ENCODE peak calls at places on chromosomes 1 and 21, in five cellular contexts. I is right atrium auricular region, F is Caco-2, B is cardiac muscle cell, Q is lower lobe of right lung. E is an unnamed sample. For H3K9me3 and H3K27me3, the result is how much of the 10 kb centered on the place peaks cover.

GRCh38 chr1:205271277-205271676 is 43.5 kb downstream of the TMCC2 start:
- DNase-seq in I (no peak), F (no peak), B (no peak), Q (no peak), E (peak)

GRCh38 chr1:24236170-24237045 is 49.3 kb upstream of the IFNLR1 start:
- DNase-seq in I (no peak), F (no peak), B (no peak), Q (no peak), E (peak)

GRCh38 chr1:2540816-2541492 is 10.9 kb upstream of the HES5 start:
- DNase-seq in I (no peak), F (no peak), B (peak), Q (no peak), E (no peak)

GRCh38 chr1:234645964-234646363 is 36.0 kb upstream of the IRF2BP2 start:
- DNase-seq in I (no peak), F (no peak), B (no peak), Q (no peak), E (no peak)

GRCh38 chr1:59163268-59164092 is 133.4 kb upstream of the FGGY start:
- DNase-seq in I (no peak), F (no peak), B (no peak), Q (no peak), E (peak)

GRCh38 chr1:29711582-29712274 is 475.4 kb downstream of the PTPRU start:
- DNase-seq in I (no peak), F (no peak), B (no peak), Q (no peak), E (peak)

GRCh38 chr1:74629283-74629682 is 44.3 kb downstream of the ERICH3 start:
- DNase-seq in I (no peak), F (no peak), B (no peak), Q (no peak), E (no peak)

GRCh38 chr1:59557549-59557885 is 257.2 kb upstream of the HOOK1 start:
- DNase-seq in I (no peak), F (no peak), B (no peak), Q (no peak), E (no peak)

GRCh38 chr21:16040601-16041000 is 310.8 kb downstream of the USP25 start:
- DNase-seq in I (no peak), F (no peak), B (no peak), Q (no peak), E (peak)

GRCh38 chr1:67889940-67890567 is 56.8 kb upstream of the GNG12 start:
- DNase-seq in I (no peak), F (no peak), B (no peak), Q (no peak), E (peak)

GRCh38 chr1:21022279-21023040 is 154.2 kb downstream of the EIF4G3 start:
- DNase-seq in I (peak), F (peak), B (peak), Q (no peak), E (peak)

GRCh38 chr21:30336596-30336995 is 898 bp downstream of the KRTAP27-1 start:
- DNase-seq in I (no peak), F (no peak), B (no peak), Q (no peak), E (no peak)

GRCh38 chr1:236833593-236833992 is 38.5 kb downstream of the MTR start:
- DNase-seq in I (no peak), F (peak), B (no peak), Q (no peak), E (no peak)

GRCh38 chr1:65395887-65396612 is 24.4 kb upstream of the LEPR start:
- DNase-seq in I (no peak), F (no peak), B (no peak), Q (no peak), E (peak)

GRCh38 chr1:27405074-27405473 is 12.7 kb downstream of the GPR3 start:
- DNase-seq in I (no peak), F (no peak), B (peak), Q (no peak), E (no peak)

GRCh38 chr1:23453455-23454000 is 29.0 kb upstream of the TCEA3 start:
- DNase-seq in I (no peak), F (no peak), B (no peak), Q (no peak), E (no peak)

GRCh38 chr1:44361478-44361877 is 6.4 kb upstream of the ERI3 start:
- DNase-seq in I (no peak), F (peak), B (peak), Q (no peak), E (no peak)

GRCh38 chr1:25442178-25442577 is 11.5 kb downstream of the MACO1 start:
- DNase-seq in I (no peak), F (no peak), B (no peak), Q (no peak), E (no peak)

GRCh38 chr1:99727575-99728190 is 38.8 kb downstream of the FRRS1 start:
- DNase-seq in I (no peak), F (no peak), B (no peak), Q (no peak), E (peak)

GRCh38 chr1:169163059-169163458 is 56.6 kb downstream of the ATP1B1 start:
- DNase-seq in I (no peak), F (no peak), B (no peak), Q (no peak), E (peak)

GRCh38 chr1:24414884-24415333 is 693 bp upstream of the NIPAL3 start:
- DNase-seq in I (no peak), F (no peak), B (no peak), Q (no peak), E (no peak)

GRCh38 chr21:33256019-33256418 is 10.1 kb upstream of the IL10RB start:
- DNase-seq in I (no peak), F (no peak), B (no peak), Q (no peak), E (no peak)

GRCh38 chr1:202625416-202626360 is 84.6 kb downstream of the SYT2 start:
- DNase-seq in I (peak), F (peak), B (peak), Q (peak), E (peak)

GRCh38 chr1:155277896-155278688 is 829 bp downstream of the HCN3 start:
- DNase-seq in I (no peak), F (peak), B (peak), Q (peak), E (peak)

GRCh38 chr21:45411810-45412206 is 6.8 kb downstream of the COL18A1 start:
- DNase-seq in I (no peak), F (no peak), B (no peak), Q (no peak), E (no peak)

GRCh38 chr21:43859747-43860214 is 5.2 kb upstream of the AGPAT3 start:
- DNase-seq in I (no peak), F (no peak), B (no peak), Q (no peak), E (no peak)

GRCh38 chr1:86156571-86157455 is at the start of gene COL24A1:
- DNase-seq in I (peak), F (no peak), B (peak), Q (peak), E (no peak)

GRCh38 chr1:116906812-116907211 is 2.9 kb upstream of the PTGFRN start:
- DNase-seq in I (no peak), F (no peak), B (no peak), Q (no peak), E (no peak)

GRCh38 chr1:53512807-53513755 is 53.9 kb downstream of the DMRTB1 start:
- DNase-seq in I (no peak), F (no peak), B (no peak), Q (no peak), E (no peak)

GRCh38 chr1:232447125-232447524 is 182.8 kb downstream of the SIPA1L2 start:
- DNase-seq in I (no peak), F (no peak), B (no peak), Q (no peak), E (no peak)

GRCh38 chr1:186577201-186577600 is 103.0 kb downstream of the PTGS2 start:
- DNase-seq in I (no peak), F (no peak), B (no peak), Q (no peak), E (no peak)

GRCh38 chr1:179969962-179970361 is 15.4 kb downstream of the CEP350 start:
- DNase-seq in I (no peak), F (no peak), B (no peak), Q (no peak), E (no peak)

DNA sequence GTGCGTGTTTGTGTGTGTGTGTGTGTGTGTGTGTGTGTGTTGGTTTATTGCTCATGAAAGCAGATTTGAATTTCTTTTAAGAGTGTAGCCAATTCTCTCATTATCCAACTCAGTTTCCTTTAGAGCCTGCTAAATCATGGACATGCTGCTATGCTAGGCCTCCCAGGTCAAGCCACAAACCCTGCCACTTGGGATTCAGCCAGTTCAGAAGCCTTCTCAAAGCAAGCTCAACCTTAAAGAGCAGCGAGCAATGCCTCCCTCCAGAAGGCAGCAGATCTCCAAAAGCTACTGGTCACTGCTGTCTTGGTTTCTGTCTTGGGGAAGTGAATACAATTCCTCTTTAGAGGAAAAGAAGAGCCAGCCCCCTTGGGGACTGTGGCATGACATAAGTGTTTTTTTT is 624.7 kb downstream of the AJAP1 start:
- DNase-seq in I (no peak), F (no peak), B (no peak), Q (no peak), E (no peak)
- H3K9me3 ChIP-seq in I (under half), F (under half), B (under half), Q (under half), E (under half)

GRCh38 chr1:161238039-161238473 is at the start of gene NR1I3:
- DNase-seq in I (no peak), F (no peak), B (no peak), Q (no peak), E (no peak)

GRCh38 chr1:161244888-161245287 is 6.9 kb upstream of the NR1I3 start:
- DNase-seq in I (no peak), F (no peak), B (no peak), Q (no peak), E (no peak)

GRCh38 chr1:161241682-161242081 is 3.7 kb upstream of the NR1I3 start:
- DNase-seq in I (no peak), F (no peak), B (no peak), Q (no peak), E (no peak)

GRCh38 chr1:161242313-161242712 is 4.3 kb upstream of the NR1I3 start:
- DNase-seq in I (no peak), F (no peak), B (no peak), Q (no peak), E (no peak)
- H3K4me3 ChIP-seq in I (no peak), F (no peak), B (no peak), Q (no peak), E (no peak)

GRCh38 chr1:78143152-78143551 is 97.4 kb downstream of the GIPC2 start:
- DNase-seq in I (no peak), F (no peak), B (no peak), Q (no peak), E (no peak)
- H3K27me3 ChIP-seq in I (under half), F (under half), B (under half), Q (under half), E (under half)

GRCh38 chr1:167322483-167322882 is 101.8 kb downstream of the POU2F1 start:
- DNase-seq in I (no peak), F (no peak), B (no peak), Q (no peak), E (no peak)
- H3K9me3 ChIP-seq in I (half or more), F (under half), B (under half), Q (half or more), E (under half)

GRCh38 chr1:227766653-227767277 is 31.5 kb downstream of the SNAP47 start:
- DNase-seq in I (no peak), F (no peak), B (no peak), Q (no peak), E (no peak)
- H3K4me3 ChIP-seq in I (no peak), F (no peak), B (no peak), Q (no peak), E (no peak)

GRCh38 chr1:114208106-114208505 is 54.4 kb upstream of the SYT6 start:
- DNase-seq in I (no peak), F (no peak), B (no peak), Q (no peak), E (no peak)
- H3K27me3 ChIP-seq in I (under half), F (under half), B (under half), Q (under half), E (under half)

E was measured in MG63.